ENCODE peak calls at places on chromosomes 5 and 9, in ten cellular contexts. One of them, this sample, is unnamed.

GRCh38 chr5:179023528-179024189 is at the start of gene ZNF879:
- DNase-seq in astrocyte of the cerebellum: peak; percentile 89
- DNase-seq in IMR-90: peak; percentile 94
- DNase-seq in body of pancreas: peak; percentile 96
- DNase-seq in Panc1: peak; percentile 87
- DNase-seq in GM12865: peak; percentile 46
- DNase-seq in fibroblast of mammary gland: peak; percentile 94
- DNase-seq in tibial artery: peak; percentile 93
- DNase-seq in Peyer's patch: peak; percentile 90
- DNase-seq in transverse colon: peak; percentile 93
- DNase-seq in this sample: peak; percentile 25

GRCh38 chr9:21450733-21451394 is 10.6 kb downstream of the IFNA1 start:
- DNase-seq in fibroblast of mammary gland: peak; percentile 41
- DNase-seq in tibial artery: no peak
- DNase-seq in Peyer's patch: no peak
- DNase-seq in astrocyte of the cerebellum: no peak
- DNase-seq in body of pancreas: no peak
- DNase-seq in IMR-90: peak; percentile 55
- DNase-seq in GM12865: no peak
- DNase-seq in transverse colon: no peak
- DNase-seq in Panc1: no peak
- DNase-seq in this sample: no peak

GRCh38 chr5:157269165-157269671 is 3.3 kb downstream of the CYFIP2 start:
- DNase-seq in transverse colon: no peak
- DNase-seq in GM12865: peak; percentile 32
- DNase-seq in Panc1: no peak
- DNase-seq in astrocyte of the cerebellum: no peak
- DNase-seq in tibial artery: no peak
- DNase-seq in IMR-90: no peak
- DNase-seq in body of pancreas: no peak
- DNase-seq in fibroblast of mammary gland: no peak
- DNase-seq in Peyer's patch: peak; percentile 53
- DNase-seq in this sample: no peak

GRCh38 chr5:40958811-40959210 is 49.5 kb downstream of the C7 start:
- DNase-seq in GM12865: no peak
- DNase-seq in body of pancreas: no peak
- DNase-seq in tibial artery: no peak
- DNase-seq in IMR-90: no peak
- DNase-seq in astrocyte of the cerebellum: no peak
- DNase-seq in transverse colon: no peak
- DNase-seq in fibroblast of mammary gland: no peak
- DNase-seq in Peyer's patch: no peak
- DNase-seq in Panc1: no peak
- DNase-seq in this sample: no peak

GRCh38 chr9:130539473-130540223 is 39.7 kb upstream of the FUBP3 start:
- DNase-seq in body of pancreas: no peak
- DNase-seq in astrocyte of the cerebellum: peak; percentile 46
- DNase-seq in GM12865: no peak
- DNase-seq in fibroblast of mammary gland: peak; percentile 85
- DNase-seq in transverse colon: peak; percentile 20
- DNase-seq in tibial artery: no peak
- DNase-seq in Panc1: no peak
- DNase-seq in IMR-90: peak; percentile 54
- DNase-seq in Peyer's patch: no peak
- DNase-seq in this sample: no peak

GRCh38 chr5:33441241-33441844 is 578 bp downstream of the TARS1 start:
- DNase-seq in GM12865: peak; percentile 51
- DNase-seq in fibroblast of mammary gland: no peak
- DNase-seq in body of pancreas: peak; percentile 31
- DNase-seq in transverse colon: peak; percentile 24
- DNase-seq in tibial artery: peak; percentile 30
- DNase-seq in Peyer's patch: peak; percentile 37
- DNase-seq in IMR-90: peak; percentile 73
- DNase-seq in Panc1: no peak
- DNase-seq in astrocyte of the cerebellum: peak; percentile 39
- DNase-seq in this sample: peak; percentile 38

GRCh38 chr5:68215888-68216736 is 556 bp downstream of the PIK3R1 start:
- DNase-seq in astrocyte of the cerebellum: no peak
- DNase-seq in tibial artery: peak; percentile 62
- DNase-seq in Peyer's patch: peak; percentile 68
- DNase-seq in transverse colon: peak; percentile 71
- DNase-seq in fibroblast of mammary gland: no peak
- DNase-seq in body of pancreas: peak; percentile 61
- DNase-seq in IMR-90: peak; percentile 48
- DNase-seq in Panc1: no peak
- DNase-seq in GM12865: peak; percentile 70
- DNase-seq in this sample: no peak

GRCh38 chr5:173395257-173395932 is 67.2 kb upstream of the STC2 start:
- DNase-seq in Peyer's patch: no peak
- DNase-seq in GM12865: no peak
- DNase-seq in tibial artery: no peak
- DNase-seq in IMR-90: peak; percentile 85
- DNase-seq in body of pancreas: no peak
- DNase-seq in astrocyte of the cerebellum: no peak
- DNase-seq in transverse colon: no peak
- DNase-seq in fibroblast of mammary gland: peak; percentile 71
- DNase-seq in Panc1: no peak
- DNase-seq in this sample: no peak

DNA sequence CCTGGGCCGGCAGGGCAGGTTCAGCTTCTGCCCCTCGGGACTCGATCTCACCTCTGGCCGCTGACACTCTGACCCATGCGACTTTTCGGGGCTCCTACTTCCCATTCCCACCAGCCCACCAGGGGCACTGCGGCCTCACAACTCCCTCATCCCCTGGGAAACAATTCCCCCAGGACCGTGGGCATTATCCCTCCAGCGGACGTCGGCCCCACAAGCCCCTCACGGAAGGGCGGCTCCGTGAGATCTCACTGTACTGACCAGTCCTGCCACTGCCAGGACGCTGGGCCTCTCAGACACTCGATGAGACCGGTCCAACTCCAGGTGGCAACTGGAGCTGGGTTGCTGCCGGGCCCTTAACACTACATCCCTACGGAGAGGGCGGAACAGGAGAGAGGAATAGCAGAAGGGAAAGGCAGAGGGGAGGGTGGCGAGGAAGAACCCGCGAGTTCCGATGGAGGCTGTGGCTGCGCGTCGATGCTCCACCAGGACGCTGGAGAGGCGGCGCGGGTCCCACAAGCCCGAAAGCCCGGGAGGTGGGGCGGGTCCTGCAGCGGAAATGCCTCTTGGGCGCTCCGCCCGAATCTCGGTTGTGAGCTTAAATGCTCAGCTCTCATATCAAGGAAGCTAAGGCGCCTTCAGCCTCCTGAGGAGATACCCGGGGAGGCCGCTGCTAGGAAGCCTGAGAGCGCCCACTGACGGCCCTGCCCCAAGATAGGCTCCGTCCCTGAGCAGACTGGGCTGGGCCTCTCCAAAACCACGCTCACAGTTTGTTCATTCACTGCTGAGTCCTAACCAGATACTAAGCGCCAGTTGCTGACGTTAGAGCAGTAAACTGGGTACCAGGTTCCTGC is 36.3 kb downstream of the VCP start:
- DNase-seq in IMR-90: peak; percentile 38
- DNase-seq in GM12865: no peak
- DNase-seq in transverse colon: peak; percentile 21
- DNase-seq in fibroblast of mammary gland: peak; percentile 63
- DNase-seq in tibial artery: no peak
- DNase-seq in Panc1: no peak
- DNase-seq in astrocyte of the cerebellum: no peak
- DNase-seq in body of pancreas: no peak
- DNase-seq in Peyer's patch: peak; percentile 22
- DNase-seq in this sample: no peak
- H3K4me3 ChIP-seq in IMR-90: peak overlapping the region; percentile 20
- H3K4me3 ChIP-seq in GM12865: no peak overlapping the region
- H3K4me3 ChIP-seq in transverse colon: peak overlapping the region; percentile 21
- H3K4me3 ChIP-seq in fibroblast of mammary gland: peak overlapping the region; percentile 37
- H3K4me3 ChIP-seq in tibial artery: peak overlapping the region; percentile 30
- H3K4me3 ChIP-seq in Panc1: no peak overlapping the region
- H3K4me3 ChIP-seq in astrocyte of the cerebellum: no peak overlapping the region
- H3K4me3 ChIP-seq in body of pancreas: no peak overlapping the region
- H3K4me3 ChIP-seq in Peyer's patch: no peak overlapping the region
- H3K4me3 ChIP-seq in this sample: no peak overlapping the region

DNA sequence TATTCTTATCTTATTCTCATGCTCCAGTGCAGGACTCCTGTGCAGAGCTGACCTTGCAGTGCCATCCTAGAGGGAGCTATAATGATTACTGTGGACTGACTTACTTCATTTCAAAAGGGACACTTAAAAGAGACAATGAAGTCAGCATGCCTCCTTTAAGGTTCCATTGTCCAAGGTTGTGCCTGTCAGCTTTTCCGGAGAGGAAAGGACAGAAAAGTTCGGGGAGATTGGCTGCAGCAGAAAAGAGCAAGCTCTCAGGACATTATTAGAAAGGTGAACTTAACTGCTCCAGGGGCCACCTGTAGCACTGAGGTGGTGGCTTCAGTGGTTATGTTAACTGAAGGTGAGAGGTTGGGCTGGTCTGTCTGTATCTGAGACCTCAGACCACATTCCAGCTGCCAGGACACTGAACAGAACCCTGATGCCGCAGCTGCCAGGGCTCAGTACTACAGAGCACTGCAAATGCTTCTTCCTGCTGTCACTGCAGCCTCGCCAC is 112.9 kb downstream of the ST8SIA4 start:
- DNase-seq in body of pancreas: peak; percentile 18
- DNase-seq in IMR-90: no peak
- DNase-seq in GM12865: peak; percentile 58
- DNase-seq in tibial artery: no peak
- DNase-seq in transverse colon: peak; percentile 47
- DNase-seq in Peyer's patch: no peak
- DNase-seq in Panc1: no peak
- DNase-seq in astrocyte of the cerebellum: no peak
- DNase-seq in fibroblast of mammary gland: no peak
- DNase-seq in this sample: no peak
- TF ChIP-seq CTCF in body of pancreas: no peak
- TF ChIP-seq CTCF in IMR-90: no peak
- TF ChIP-seq CTCF in GM12865: no peak
- TF ChIP-seq CTCF in tibial artery: no peak
- TF ChIP-seq CTCF in transverse colon: no peak
- TF ChIP-seq CTCF in Peyer's patch: no peak
- TF ChIP-seq CTCF in Panc1: peak; percentile 36
- TF ChIP-seq CTCF in astrocyte of the cerebellum: no peak
- TF ChIP-seq CTCF in fibroblast of mammary gland: no peak
- TF ChIP-seq CTCF in this sample: peak; percentile 13

GRCh38 chr5:138754699-138755057 is 1.5 kb downstream of the CTNNA1 start:
- DNase-seq in Panc1: no peak
- DNase-seq in body of pancreas: no peak
- DNase-seq in transverse colon: no peak
- DNase-seq in GM12865: no peak
- DNase-seq in Peyer's patch: no peak
- DNase-seq in IMR-90: no peak
- DNase-seq in tibial artery: no peak
- DNase-seq in astrocyte of the cerebellum: no peak
- DNase-seq in fibroblast of mammary gland: no peak
- DNase-seq in this sample: no peak

GRCh38 chr5:138757061-138757776 is 4.0 kb downstream of the CTNNA1 start:
- DNase-seq in tibial artery: no peak
- DNase-seq in Panc1: no peak
- DNase-seq in astrocyte of the cerebellum: no peak
- DNase-seq in IMR-90: no peak
- DNase-seq in transverse colon: no peak
- DNase-seq in body of pancreas: no peak
- DNase-seq in GM12865: no peak
- DNase-seq in fibroblast of mammary gland: no peak
- DNase-seq in Peyer's patch: no peak
- DNase-seq in this sample: no peak

GRCh38 chr5:138753794-138754698 is 821 bp downstream of the CTNNA1 start:
- DNase-seq in GM12865: peak; percentile 63
- DNase-seq in tibial artery: peak; percentile 95
- DNase-seq in body of pancreas: peak; percentile 94
- DNase-seq in fibroblast of mammary gland: peak; percentile 86
- DNase-seq in astrocyte of the cerebellum: peak; percentile 59
- DNase-seq in Panc1: peak; percentile 77
- DNase-seq in IMR-90: peak; percentile 84
- DNase-seq in Peyer's patch: peak; percentile 58
- DNase-seq in transverse colon: peak; percentile 93
- DNase-seq in this sample: no peak

GRCh38 chr5:138752951-138753793 is at the start of gene CTNNA1:
- DNase-seq in fibroblast of mammary gland: peak; percentile 50
- DNase-seq in Peyer's patch: peak; percentile 72
- DNase-seq in tibial artery: peak; percentile 61
- DNase-seq in transverse colon: peak; percentile 86
- DNase-seq in GM12865: peak; percentile 78
- DNase-seq in IMR-90: peak; percentile 49
- DNase-seq in astrocyte of the cerebellum: peak; percentile 22
- DNase-seq in Panc1: no peak
- DNase-seq in body of pancreas: peak; percentile 89
- DNase-seq in this sample: no peak

GRCh38 chr5:138755084-138755748 is 2.0 kb downstream of the CTNNA1 start:
- DNase-seq in transverse colon: no peak
- DNase-seq in body of pancreas: no peak
- DNase-seq in Peyer's patch: no peak
- DNase-seq in fibroblast of mammary gland: no peak
- DNase-seq in tibial artery: no peak
- DNase-seq in GM12865: peak; percentile 78
- DNase-seq in IMR-90: no peak
- DNase-seq in Panc1: no peak
- DNase-seq in astrocyte of the cerebellum: no peak
- DNase-seq in this sample: no peak
- H3K4me3 ChIP-seq in transverse colon: peak overlapping the region; percentile 99
- H3K4me3 ChIP-seq in body of pancreas: no peak overlapping the region
- H3K4me3 ChIP-seq in Peyer's patch: no peak overlapping the region
- H3K4me3 ChIP-seq in fibroblast of mammary gland: peak overlapping the region; percentile 73
- H3K4me3 ChIP-seq in tibial artery: peak overlapping the region; percentile 79
- H3K4me3 ChIP-seq in GM12865: peak overlapping the region; percentile 14
- H3K4me3 ChIP-seq in IMR-90: no peak overlapping the region
- H3K4me3 ChIP-seq in Panc1: peak overlapping the region; percentile 95
- H3K4me3 ChIP-seq in astrocyte of the cerebellum: peak overlapping the region; percentile 91
- H3K4me3 ChIP-seq in this sample: peak overlapping the region; percentile 96

DNA sequence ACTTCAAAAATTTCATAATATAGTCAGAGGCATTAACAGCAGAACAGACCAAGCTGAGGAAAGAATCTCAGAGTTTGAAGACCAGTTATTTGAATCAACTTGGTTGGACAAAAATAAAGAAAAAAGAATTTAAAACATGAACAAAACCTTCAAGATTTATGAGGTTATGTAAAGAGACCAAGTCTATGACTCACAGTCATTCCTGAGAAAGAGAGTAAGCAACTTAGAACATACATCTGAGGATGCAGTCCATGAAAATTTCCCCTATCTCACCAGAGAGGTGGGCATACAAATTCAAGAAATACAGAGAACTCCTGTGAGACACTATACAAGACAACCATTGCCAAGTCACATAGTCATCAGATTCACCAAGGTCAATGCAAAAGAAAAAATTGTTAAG is 17.4 kb upstream of the C9orf72 start:
- DNase-seq in Peyer's patch: no peak
- DNase-seq in GM12865: no peak
- DNase-seq in transverse colon: no peak
- DNase-seq in Panc1: no peak
- DNase-seq in fibroblast of mammary gland: peak; percentile 34
- DNase-seq in body of pancreas: no peak
- DNase-seq in tibial artery: no peak
- DNase-seq in astrocyte of the cerebellum: no peak
- DNase-seq in IMR-90: peak; percentile 13
- DNase-seq in this sample: no peak
- TF ChIP-seq CTCF in Peyer's patch: no peak
- TF ChIP-seq CTCF in GM12865: no peak
- TF ChIP-seq CTCF in transverse colon: no peak
- TF ChIP-seq CTCF in Panc1: no peak
- TF ChIP-seq CTCF in fibroblast of mammary gland: no peak
- TF ChIP-seq CTCF in body of pancreas: no peak
- TF ChIP-seq CTCF in tibial artery: no peak
- TF ChIP-seq CTCF in astrocyte of the cerebellum: no peak
- TF ChIP-seq CTCF in IMR-90: no peak
- TF ChIP-seq CTCF in this sample: no peak

GRCh38 chr9:127976943-127977871 is 3.6 kb downstream of the EEIG1 start:
- DNase-seq in GM12865: no peak
- DNase-seq in transverse colon: peak; percentile 71
- DNase-seq in fibroblast of mammary gland: no peak
- DNase-seq in tibial artery: no peak
- DNase-seq in IMR-90: no peak
- DNase-seq in body of pancreas: peak; percentile 48
- DNase-seq in Peyer's patch: no peak
- DNase-seq in astrocyte of the cerebellum: no peak
- DNase-seq in Panc1: no peak
- DNase-seq in this sample: no peak
- H3K4me3 ChIP-seq in GM12865: peak overlapping the region; percentile 84
- H3K4me3 ChIP-seq in transverse colon: peak overlapping the region; percentile 91
- H3K4me3 ChIP-seq in fibroblast of mammary gland: peak overlapping the region; percentile 4
- H3K4me3 ChIP-seq in tibial artery: no peak overlapping the region
- H3K4me3 ChIP-seq in IMR-90: no peak overlapping the region
- H3K4me3 ChIP-seq in body of pancreas: no peak overlapping the region
- H3K4me3 ChIP-seq in Peyer's patch: peak overlapping the region; percentile 97
- H3K4me3 ChIP-seq in astrocyte of the cerebellum: peak overlapping the region; percentile 20
- H3K4me3 ChIP-seq in Panc1: peak overlapping the region; percentile 98
- H3K4me3 ChIP-seq in this sample: peak overlapping the region; percentile 85